ENCODE peak calls at places on chromosomes 11 and 22, in five cellular contexts. One of them, this sample, is unnamed.
A peak's percentile ranks its signal among the peaks of the same experiment; 100 is the strongest.

GRCh38 chr22:49838771-49839717 is 11.4 kb upstream of the BRD1 start:
- DNase-seq in lower lobe of right lung: peak; percentile 45
- DNase-seq in transverse colon: peak; percentile 61
- DNase-seq in uterus: no peak
- DNase-seq in CD4-positive, alpha-beta T cell: peak; percentile 84
- DNase-seq in this sample: peak; percentile 66

GRCh38 chr11:35165416-35166368 is 26.7 kb downstream of the CD44 start:
- DNase-seq in lower lobe of right lung: no peak
- DNase-seq in transverse colon: peak; percentile 73
- DNase-seq in uterus: no peak
- DNase-seq in CD4-positive, alpha-beta T cell: peak; percentile 75
- DNase-seq in this sample: peak; percentile 78

GRCh38 chr11:134597452-134597851 is 185.4 kb upstream of the B3GAT1 start:
- DNase-seq in lower lobe of right lung: peak; percentile 21
- DNase-seq in transverse colon: no peak
- DNase-seq in uterus: no peak
- DNase-seq in CD4-positive, alpha-beta T cell: no peak
- DNase-seq in this sample: no peak

GRCh38 chr11:46895821-46896220 is 22.5 kb downstream of the LRP4 start:
- DNase-seq in lower lobe of right lung: peak; percentile 70
- DNase-seq in transverse colon: peak; percentile 20
- DNase-seq in uterus: no peak
- DNase-seq in CD4-positive, alpha-beta T cell: no peak
- DNase-seq in this sample: no peak

GRCh38 chr11:78228467-78228866 is 39.7 kb downstream of the USP35 start:
- DNase-seq in lower lobe of right lung: no peak
- DNase-seq in transverse colon: peak; percentile 22
- DNase-seq in uterus: no peak
- DNase-seq in CD4-positive, alpha-beta T cell: no peak
- DNase-seq in this sample: peak; percentile 79

GRCh38 chr11:115276182-115276581 is 228.0 kb downstream of the CADM1 start:
- DNase-seq in lower lobe of right lung: no peak
- DNase-seq in transverse colon: no peak
- DNase-seq in uterus: no peak
- DNase-seq in CD4-positive, alpha-beta T cell: no peak
- DNase-seq in this sample: no peak

GRCh38 chr11:113532697-113533424 is 57.7 kb upstream of the DRD2 start:
- DNase-seq in lower lobe of right lung: peak; percentile 78
- DNase-seq in transverse colon: peak; percentile 77
- DNase-seq in uterus: peak; percentile 66
- DNase-seq in CD4-positive, alpha-beta T cell: peak; percentile 35
- DNase-seq in this sample: peak; percentile 72

GRCh38 chr11:17314232-17314547 is 37.4 kb upstream of the NCR3LG1 start:
- DNase-seq in lower lobe of right lung: no peak
- DNase-seq in transverse colon: no peak
- DNase-seq in uterus: no peak
- DNase-seq in CD4-positive, alpha-beta T cell: no peak
- DNase-seq in this sample: no peak

GRCh38 chr11:113876798-113877672 is 1.7 kb upstream of the USP28 start:
- DNase-seq in lower lobe of right lung: no peak
- DNase-seq in transverse colon: no peak
- DNase-seq in uterus: no peak
- DNase-seq in CD4-positive, alpha-beta T cell: no peak
- DNase-seq in this sample: no peak

GRCh38 chr11:57417056-57417455 is 9.9 kb downstream of the SLC43A3 start:
- DNase-seq in lower lobe of right lung: no peak
- DNase-seq in transverse colon: no peak
- DNase-seq in uterus: no peak
- DNase-seq in CD4-positive, alpha-beta T cell: no peak
- DNase-seq in this sample: no peak

GRCh38 chr11:106961518-106961917 is 56.8 kb downstream of the GUCY1A2 start:
- DNase-seq in lower lobe of right lung: no peak
- DNase-seq in transverse colon: no peak
- DNase-seq in uterus: no peak
- DNase-seq in CD4-positive, alpha-beta T cell: no peak
- DNase-seq in this sample: no peak

GRCh38 chr11:88555829-88556202 is 218.3 kb upstream of the CTSC start:
- DNase-seq in lower lobe of right lung: no peak
- DNase-seq in transverse colon: no peak
- DNase-seq in uterus: no peak
- DNase-seq in CD4-positive, alpha-beta T cell: no peak
- DNase-seq in this sample: no peak

GRCh38 chr11:130457909-130458729 is 9.7 kb downstream of the ADAMTS15 start:
- DNase-seq in lower lobe of right lung: no peak
- DNase-seq in transverse colon: no peak
- DNase-seq in uterus: no peak
- DNase-seq in CD4-positive, alpha-beta T cell: no peak
- DNase-seq in this sample: no peak

GRCh38 chr11:102869354-102869753 is 5.4 kb downstream of the MMP12 start:
- DNase-seq in lower lobe of right lung: no peak
- DNase-seq in transverse colon: no peak
- DNase-seq in uterus: no peak
- DNase-seq in CD4-positive, alpha-beta T cell: no peak
- DNase-seq in this sample: no peak

GRCh38 chr11:48025293-48025982 is 45.1 kb downstream of the PTPRJ start:
- DNase-seq in lower lobe of right lung: no peak
- DNase-seq in transverse colon: no peak
- DNase-seq in uterus: no peak
- DNase-seq in CD4-positive, alpha-beta T cell: no peak
- DNase-seq in this sample: no peak

GRCh38 chr11:22433066-22433450 is 94.9 kb downstream of the SLC17A6 start:
- DNase-seq in lower lobe of right lung: no peak
- DNase-seq in transverse colon: no peak
- DNase-seq in uterus: no peak
- DNase-seq in CD4-positive, alpha-beta T cell: no peak
- DNase-seq in this sample: no peak

GRCh38 chr11:68261749-68262543 is 9.8 kb downstream of the C11orf24 start:
- DNase-seq in lower lobe of right lung: no peak
- DNase-seq in transverse colon: no peak
- DNase-seq in uterus: no peak
- DNase-seq in CD4-positive, alpha-beta T cell: no peak
- DNase-seq in this sample: no peak

GRCh38 chr11:77704029-77704428 is 66.4 kb upstream of the CLNS1A start:
- DNase-seq in lower lobe of right lung: no peak
- DNase-seq in transverse colon: no peak
- DNase-seq in uterus: no peak
- DNase-seq in CD4-positive, alpha-beta T cell: no peak
- DNase-seq in this sample: no peak

GRCh38 chr11:10696797-10697620 is 3.5 kb upstream of the IRAG1 start:
- DNase-seq in lower lobe of right lung: no peak
- DNase-seq in transverse colon: no peak
- DNase-seq in uterus: no peak
- DNase-seq in CD4-positive, alpha-beta T cell: no peak
- DNase-seq in this sample: no peak
- H3K27ac ChIP-seq in lower lobe of right lung: no peak overlapping the region
- H3K27ac ChIP-seq in transverse colon: peak overlapping the region; percentile 33
- H3K27ac ChIP-seq in uterus: peak overlapping the region; percentile 33
- H3K27ac ChIP-seq in CD4-positive, alpha-beta T cell: no peak overlapping the region
- H3K27ac ChIP-seq in this sample: no peak overlapping the region

GRCh38 chr22:37199839-37200161 is 11.8 kb upstream of the C1QTNF6 start:
- DNase-seq in lower lobe of right lung: no peak
- DNase-seq in transverse colon: no peak
- DNase-seq in uterus: no peak
- DNase-seq in CD4-positive, alpha-beta T cell: no peak
- DNase-seq in this sample: no peak
- H3K27ac ChIP-seq in lower lobe of right lung: peak overlapping the region; percentile 91
- H3K27ac ChIP-seq in transverse colon: peak overlapping the region; percentile 100
- H3K27ac ChIP-seq in uterus: peak overlapping the region; percentile 96
- H3K27ac ChIP-seq in CD4-positive, alpha-beta T cell: peak overlapping the region; percentile 90
- H3K27ac ChIP-seq in this sample: peak overlapping the region; percentile 69

DNA sequence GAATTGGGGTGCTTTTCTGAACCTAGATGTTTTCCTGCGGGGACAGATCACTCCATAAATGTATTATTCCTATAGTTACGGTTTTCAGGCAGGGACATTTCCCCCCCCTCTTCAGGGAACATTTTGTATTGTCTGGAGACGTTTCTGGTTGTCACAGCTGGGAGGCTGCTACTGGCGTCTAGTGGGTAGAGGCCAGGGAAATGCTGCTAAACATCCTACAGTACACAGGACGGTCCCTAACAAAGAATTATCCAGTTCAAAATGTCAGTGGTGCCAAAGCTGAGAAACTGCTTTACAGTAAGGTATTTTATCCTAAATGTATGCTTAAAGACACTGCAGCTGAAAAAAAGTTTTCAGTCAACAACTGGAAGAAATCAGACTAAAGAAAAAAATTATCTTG is 19.4 kb downstream of the PIWIL4 start:
- DNase-seq in lower lobe of right lung: no peak
- DNase-seq in transverse colon: no peak
- DNase-seq in uterus: no peak
- DNase-seq in CD4-positive, alpha-beta T cell: no peak
- DNase-seq in this sample: no peak
- H3K27ac ChIP-seq in lower lobe of right lung: no peak overlapping the region
- H3K27ac ChIP-seq in transverse colon: no peak overlapping the region
- H3K27ac ChIP-seq in uterus: no peak overlapping the region
- H3K27ac ChIP-seq in CD4-positive, alpha-beta T cell: no peak overlapping the region
- H3K27ac ChIP-seq in this sample: no peak overlapping the region

GRCh38 chr11:119114351-119114750 is 7.0 kb upstream of the HINFP start:
- DNase-seq in lower lobe of right lung: no peak
- DNase-seq in transverse colon: no peak
- DNase-seq in uterus: no peak
- DNase-seq in CD4-positive, alpha-beta T cell: no peak
- DNase-seq in this sample: no peak

GRCh38 chr11:119115484-119116234 is 5.7 kb upstream of the HINFP start:
- DNase-seq in lower lobe of right lung: peak; percentile 85
- DNase-seq in transverse colon: peak; percentile 36
- DNase-seq in uterus: no peak
- DNase-seq in CD4-positive, alpha-beta T cell: no peak
- DNase-seq in this sample: no peak

GRCh38 chr11:119111361-119111925 is 4.3 kb downstream of the C2CD2L start:
- DNase-seq in lower lobe of right lung: no peak
- DNase-seq in transverse colon: no peak
- DNase-seq in uterus: no peak
- DNase-seq in CD4-positive, alpha-beta T cell: no peak
- DNase-seq in this sample: no peak

GRCh38 chr11:119112314-119113020 is 5.3 kb downstream of the C2CD2L start:
- DNase-seq in lower lobe of right lung: no peak
- DNase-seq in transverse colon: no peak
- DNase-seq in uterus: no peak
- DNase-seq in CD4-positive, alpha-beta T cell: no peak
- DNase-seq in this sample: no peak

DNA sequence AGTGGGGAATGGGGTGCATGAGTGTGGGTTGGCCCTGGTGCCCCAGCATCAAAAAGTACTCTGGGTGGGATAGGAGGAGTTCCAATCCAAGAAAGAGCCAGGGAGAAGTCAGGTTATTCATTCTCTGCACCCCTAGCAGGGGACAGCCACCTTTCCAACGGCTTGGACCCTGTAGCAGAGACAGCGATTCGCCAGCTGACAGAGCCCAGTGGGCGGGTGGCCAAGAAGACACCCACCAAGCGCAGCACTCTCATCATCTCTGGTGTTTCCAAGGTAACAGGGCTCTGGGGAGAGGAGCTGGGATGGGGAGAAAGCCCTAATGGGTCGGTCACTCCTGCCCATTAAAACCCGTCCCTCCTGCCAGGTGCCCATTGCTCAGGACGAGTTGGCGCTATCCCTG is 6.6 kb downstream of the C2CD2L start:
- DNase-seq in lower lobe of right lung: no peak
- DNase-seq in transverse colon: no peak
- DNase-seq in uterus: no peak
- DNase-seq in CD4-positive, alpha-beta T cell: no peak
- DNase-seq in this sample: no peak
- H3K27ac ChIP-seq in lower lobe of right lung: no peak overlapping the region
- H3K27ac ChIP-seq in transverse colon: no peak overlapping the region
- H3K27ac ChIP-seq in uterus: no peak overlapping the region
- H3K27ac ChIP-seq in CD4-positive, alpha-beta T cell: peak overlapping the region; percentile 13
- H3K27ac ChIP-seq in this sample: no peak overlapping the region